ENCODE peak calls at places on chromosome 12, in nine cellular contexts. One of them, this sample, is unnamed.

GRCh38 chr12:21831671-21832357 is 57.3 kb upstream of the KCNJ8 start:
- DNase-seq in fibroblast of the aortic adventitia: peak
- DNase-seq in heart right ventricle: peak
- DNase-seq in colonic mucosa: no peak
- DNase-seq in GM12865: no peak
- DNase-seq in AG09319: no peak
- DNase-seq in fibroblast of pulmonary artery: peak
- DNase-seq in psoas muscle: peak
- DNase-seq in body of pancreas: peak
- DNase-seq in this sample: no peak

GRCh38 chr12:43957732-43958131 is 121.9 kb downstream of the TMEM117 start:
- DNase-seq in AG09319: peak
- DNase-seq in fibroblast of the aortic adventitia: peak
- DNase-seq in colonic mucosa: no peak
- DNase-seq in fibroblast of pulmonary artery: peak
- DNase-seq in heart right ventricle: peak
- DNase-seq in GM12865: peak
- DNase-seq in psoas muscle: no peak
- DNase-seq in body of pancreas: peak
- DNase-seq in this sample: peak

GRCh38 chr12:19222566-19222965 is 93.0 kb downstream of the PLEKHA5 start:
- DNase-seq in colonic mucosa: no peak
- DNase-seq in body of pancreas: no peak
- DNase-seq in fibroblast of pulmonary artery: no peak
- DNase-seq in psoas muscle: no peak
- DNase-seq in fibroblast of the aortic adventitia: no peak
- DNase-seq in GM12865: no peak
- DNase-seq in AG09319: no peak
- DNase-seq in heart right ventricle: no peak
- DNase-seq in this sample: no peak

GRCh38 chr12:78271546-78271945 is 440.9 kb downstream of the NAV3 start:
- DNase-seq in fibroblast of the aortic adventitia: peak
- DNase-seq in body of pancreas: no peak
- DNase-seq in fibroblast of pulmonary artery: peak
- DNase-seq in psoas muscle: no peak
- DNase-seq in GM12865: no peak
- DNase-seq in AG09319: no peak
- DNase-seq in heart right ventricle: no peak
- DNase-seq in colonic mucosa: no peak
- DNase-seq in this sample: no peak

GRCh38 chr12:47858511-47859266 is 39.0 kb upstream of the HDAC7 start:
- DNase-seq in heart right ventricle: no peak
- DNase-seq in fibroblast of pulmonary artery: no peak
- DNase-seq in psoas muscle: no peak
- DNase-seq in AG09319: no peak
- DNase-seq in colonic mucosa: no peak
- DNase-seq in body of pancreas: no peak
- DNase-seq in fibroblast of the aortic adventitia: no peak
- DNase-seq in GM12865: no peak
- DNase-seq in this sample: no peak

GRCh38 chr12:13945236-13945635 is 36.2 kb downstream of the GRIN2B start:
- DNase-seq in psoas muscle: no peak
- DNase-seq in AG09319: no peak
- DNase-seq in heart right ventricle: no peak
- DNase-seq in fibroblast of pulmonary artery: no peak
- DNase-seq in body of pancreas: no peak
- DNase-seq in fibroblast of the aortic adventitia: no peak
- DNase-seq in colonic mucosa: no peak
- DNase-seq in GM12865: no peak
- DNase-seq in this sample: no peak

GRCh38 chr12:87756721-87757120 is 272.5 kb downstream of the C12orf50 start:
- DNase-seq in fibroblast of pulmonary artery: peak
- DNase-seq in AG09319: no peak
- DNase-seq in body of pancreas: no peak
- DNase-seq in colonic mucosa: no peak
- DNase-seq in fibroblast of the aortic adventitia: no peak
- DNase-seq in psoas muscle: no peak
- DNase-seq in heart right ventricle: no peak
- DNase-seq in GM12865: no peak
- DNase-seq in this sample: no peak

GRCh38 chr12:17928708-17929366 is 161.2 kb downstream of the RERGL start:
- DNase-seq in fibroblast of pulmonary artery: peak
- DNase-seq in fibroblast of the aortic adventitia: peak
- DNase-seq in body of pancreas: no peak
- DNase-seq in heart right ventricle: no peak
- DNase-seq in AG09319: no peak
- DNase-seq in psoas muscle: no peak
- DNase-seq in GM12865: no peak
- DNase-seq in colonic mucosa: no peak
- DNase-seq in this sample: no peak

GRCh38 chr12:76455582-76456345 is 103.8 kb downstream of the OSBPL8 start:
- DNase-seq in heart right ventricle: no peak
- DNase-seq in colonic mucosa: no peak
- DNase-seq in psoas muscle: no peak
- DNase-seq in AG09319: peak
- DNase-seq in GM12865: peak
- DNase-seq in fibroblast of the aortic adventitia: peak
- DNase-seq in fibroblast of pulmonary artery: peak
- DNase-seq in body of pancreas: peak
- DNase-seq in this sample: peak

GRCh38 chr12:72134934-72135333 is 137.2 kb upstream of the TRHDE start:
- DNase-seq in heart right ventricle: no peak
- DNase-seq in fibroblast of pulmonary artery: no peak
- DNase-seq in psoas muscle: no peak
- DNase-seq in GM12865: no peak
- DNase-seq in fibroblast of the aortic adventitia: no peak
- DNase-seq in body of pancreas: no peak
- DNase-seq in colonic mucosa: no peak
- DNase-seq in AG09319: no peak
- DNase-seq in this sample: no peak

GRCh38 chr12:47164730-47165439 is 85.1 kb upstream of the AMIGO2 start:
- DNase-seq in psoas muscle: no peak
- DNase-seq in GM12865: no peak
- DNase-seq in heart right ventricle: no peak
- DNase-seq in AG09319: peak
- DNase-seq in fibroblast of pulmonary artery: peak
- DNase-seq in colonic mucosa: no peak
- DNase-seq in body of pancreas: no peak
- DNase-seq in fibroblast of the aortic adventitia: peak
- DNase-seq in this sample: no peak

GRCh38 chr12:388547-389137 is 478 bp downstream of the KDM5A start:
- DNase-seq in fibroblast of the aortic adventitia: peak
- DNase-seq in body of pancreas: peak
- DNase-seq in GM12865: peak
- DNase-seq in heart right ventricle: no peak
- DNase-seq in fibroblast of pulmonary artery: peak
- DNase-seq in colonic mucosa: peak
- DNase-seq in psoas muscle: peak
- DNase-seq in AG09319: no peak
- DNase-seq in this sample: peak

GRCh38 chr12:125093681-125094025 is 28.4 kb downstream of the AACS start:
- DNase-seq in colonic mucosa: no peak
- DNase-seq in psoas muscle: no peak
- DNase-seq in fibroblast of pulmonary artery: no peak
- DNase-seq in fibroblast of the aortic adventitia: no peak
- DNase-seq in GM12865: no peak
- DNase-seq in AG09319: no peak
- DNase-seq in body of pancreas: no peak
- DNase-seq in heart right ventricle: no peak
- DNase-seq in this sample: no peak

GRCh38 chr12:54701940-54702592 is 53.9 kb upstream of the DCD start:
- DNase-seq in AG09319: peak
- DNase-seq in body of pancreas: peak
- DNase-seq in heart right ventricle: no peak
- DNase-seq in psoas muscle: no peak
- DNase-seq in fibroblast of pulmonary artery: peak
- DNase-seq in fibroblast of the aortic adventitia: peak
- DNase-seq in colonic mucosa: no peak
- DNase-seq in GM12865: peak
- DNase-seq in this sample: peak

GRCh38 chr12:77337327-77337726 is 272.0 kb upstream of the E2F7 start:
- DNase-seq in psoas muscle: no peak
- DNase-seq in heart right ventricle: no peak
- DNase-seq in fibroblast of the aortic adventitia: no peak
- DNase-seq in GM12865: no peak
- DNase-seq in fibroblast of pulmonary artery: no peak
- DNase-seq in colonic mucosa: no peak
- DNase-seq in AG09319: no peak
- DNase-seq in body of pancreas: no peak
- DNase-seq in this sample: no peak

GRCh38 chr12:42608196-42608825 is 18.8 kb upstream of the PRICKLE1 start:
- DNase-seq in heart right ventricle: no peak
- DNase-seq in fibroblast of the aortic adventitia: no peak
- DNase-seq in psoas muscle: no peak
- DNase-seq in GM12865: no peak
- DNase-seq in colonic mucosa: no peak
- DNase-seq in body of pancreas: no peak
- DNase-seq in fibroblast of pulmonary artery: no peak
- DNase-seq in AG09319: no peak
- DNase-seq in this sample: no peak

GRCh38 chr12:113933201-113933786 is 32.8 kb downstream of the RBM19 start:
- DNase-seq in psoas muscle: peak
- DNase-seq in fibroblast of pulmonary artery: peak
- DNase-seq in fibroblast of the aortic adventitia: peak
- DNase-seq in colonic mucosa: no peak
- DNase-seq in heart right ventricle: no peak
- DNase-seq in AG09319: peak
- DNase-seq in GM12865: no peak
- DNase-seq in body of pancreas: no peak
- DNase-seq in this sample: no peak

GRCh38 chr12:115632323-115632722 is 645.2 kb downstream of the MED13L start:
- DNase-seq in body of pancreas: no peak
- DNase-seq in GM12865: peak
- DNase-seq in AG09319: no peak
- DNase-seq in heart right ventricle: no peak
- DNase-seq in fibroblast of the aortic adventitia: peak
- DNase-seq in colonic mucosa: no peak
- DNase-seq in psoas muscle: no peak
- DNase-seq in fibroblast of pulmonary artery: peak
- DNase-seq in this sample: no peak

DNA sequence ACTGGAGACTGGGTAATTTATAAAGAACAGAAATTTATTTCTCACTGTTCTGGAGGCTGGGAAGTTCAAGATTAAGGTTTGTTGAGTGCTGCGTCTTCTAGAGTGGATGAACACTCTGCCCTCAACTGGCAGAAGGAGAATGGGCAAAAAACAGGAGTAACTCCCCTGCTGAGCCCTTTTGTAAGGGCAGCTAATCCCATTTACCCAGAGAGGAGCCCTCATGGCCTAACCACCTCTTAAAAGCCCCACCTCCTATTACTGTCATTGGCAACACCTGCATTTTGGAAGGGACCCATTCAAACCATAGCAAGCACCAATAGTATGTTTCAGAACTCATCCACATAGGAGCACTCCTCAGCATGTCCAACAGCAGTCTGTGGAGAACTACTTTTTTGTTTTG is 47.4 kb downstream of the BORCS5 start:
- DNase-seq in AG09319: no peak
- DNase-seq in GM12865: no peak
- DNase-seq in fibroblast of the aortic adventitia: no peak
- DNase-seq in fibroblast of pulmonary artery: no peak
- DNase-seq in psoas muscle: no peak
- DNase-seq in heart right ventricle: no peak
- DNase-seq in body of pancreas: no peak
- DNase-seq in colonic mucosa: no peak
- DNase-seq in this sample: no peak
- TF ChIP-seq CTCF in AG09319: no peak
- TF ChIP-seq CTCF in GM12865: no peak
- TF ChIP-seq CTCF in fibroblast of the aortic adventitia: no peak
- TF ChIP-seq CTCF in fibroblast of pulmonary artery: no peak
- TF ChIP-seq CTCF in psoas muscle: no peak
- TF ChIP-seq CTCF in heart right ventricle: no peak
- TF ChIP-seq CTCF in body of pancreas: no peak
- TF ChIP-seq CTCF in colonic mucosa: no peak
- TF ChIP-seq CTCF in this sample: no peak

GRCh38 chr12:121233628-121234020 is 23.7 kb downstream of the P2RX4 start:
- DNase-seq in GM12865: no peak
- DNase-seq in colonic mucosa: no peak
- DNase-seq in AG09319: no peak
- DNase-seq in heart right ventricle: no peak
- DNase-seq in psoas muscle: no peak
- DNase-seq in fibroblast of pulmonary artery: no peak
- DNase-seq in fibroblast of the aortic adventitia: no peak
- DNase-seq in body of pancreas: no peak
- DNase-seq in this sample: no peak
- TF ChIP-seq CTCF in GM12865: no peak
- TF ChIP-seq CTCF in colonic mucosa: no peak
- TF ChIP-seq CTCF in AG09319: no peak
- TF ChIP-seq CTCF in heart right ventricle: no peak
- TF ChIP-seq CTCF in psoas muscle: no peak
- TF ChIP-seq CTCF in fibroblast of pulmonary artery: no peak
- TF ChIP-seq CTCF in fibroblast of the aortic adventitia: no peak
- TF ChIP-seq CTCF in body of pancreas: no peak
- TF ChIP-seq CTCF in this sample: no peak

DNA sequence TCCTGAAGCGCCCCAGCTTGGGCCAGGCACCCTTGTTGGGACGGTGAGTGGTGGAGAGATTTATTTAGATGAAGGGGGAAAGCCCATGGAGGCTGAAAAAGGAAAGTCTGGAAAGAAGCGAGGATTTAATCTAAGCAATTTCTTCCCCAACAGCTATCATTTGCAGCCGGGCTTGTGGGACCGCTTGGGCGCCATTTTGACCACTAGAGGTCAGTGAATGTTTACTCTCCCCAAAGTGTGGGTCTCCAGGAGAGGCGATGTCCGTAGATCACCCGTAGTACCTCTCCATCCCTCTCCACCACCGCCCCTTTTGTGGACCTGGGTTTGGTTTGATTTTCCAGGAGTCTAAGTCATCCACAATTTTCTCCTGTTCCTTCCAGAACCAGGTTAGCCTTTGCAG is 91.2 kb upstream of the PARP11 start:
- DNase-seq in fibroblast of the aortic adventitia: no peak
- DNase-seq in psoas muscle: no peak
- DNase-seq in colonic mucosa: no peak
- DNase-seq in fibroblast of pulmonary artery: no peak
- DNase-seq in heart right ventricle: peak
- DNase-seq in GM12865: peak
- DNase-seq in AG09319: no peak
- DNase-seq in body of pancreas: peak
- DNase-seq in this sample: peak
- TF ChIP-seq CTCF in fibroblast of the aortic adventitia: peak
- TF ChIP-seq CTCF in psoas muscle: no peak
- TF ChIP-seq CTCF in colonic mucosa: no peak
- TF ChIP-seq CTCF in fibroblast of pulmonary artery: peak
- TF ChIP-seq CTCF in heart right ventricle: peak
- TF ChIP-seq CTCF in GM12865: peak
- TF ChIP-seq CTCF in AG09319: peak
- TF ChIP-seq CTCF in body of pancreas: peak
- TF ChIP-seq CTCF in this sample: no peak

DNA sequence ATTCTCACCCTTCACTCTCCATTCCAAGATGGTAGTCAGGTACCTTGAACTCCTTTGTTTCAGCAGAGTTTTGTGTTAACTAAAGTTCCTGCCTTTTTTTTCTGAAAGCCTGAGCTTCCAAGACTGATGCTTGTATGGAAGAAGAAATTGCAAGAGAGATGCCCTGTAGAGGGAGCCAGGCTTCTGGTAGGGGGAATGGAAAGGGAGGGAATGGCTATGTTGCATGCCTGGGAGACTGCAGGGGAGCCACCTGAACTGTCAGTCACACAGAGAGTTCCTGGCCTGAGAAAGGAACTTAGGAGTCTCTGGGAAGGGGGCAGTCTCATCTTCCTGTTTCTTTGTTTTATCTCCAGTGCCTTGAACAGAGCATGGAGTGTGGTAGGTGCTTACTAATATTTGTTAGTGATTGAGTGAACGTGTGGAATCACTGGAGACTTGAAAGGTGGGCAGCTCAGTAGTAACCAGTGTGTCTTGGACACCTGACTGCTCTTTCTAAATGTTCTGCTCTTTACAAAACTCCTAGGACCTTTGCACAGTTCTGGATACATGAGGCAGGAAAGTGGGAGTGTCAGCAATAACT is 132.2 kb downstream of the ANO4 start:
- DNase-seq in GM12865: peak
- DNase-seq in fibroblast of the aortic adventitia: peak
- DNase-seq in fibroblast of pulmonary artery: peak
- DNase-seq in colonic mucosa: peak
- DNase-seq in AG09319: no peak
- DNase-seq in heart right ventricle: no peak
- DNase-seq in body of pancreas: peak
- DNase-seq in psoas muscle: no peak
- DNase-seq in this sample: no peak
- TF ChIP-seq CTCF in GM12865: no peak
- TF ChIP-seq CTCF in fibroblast of the aortic adventitia: peak
- TF ChIP-seq CTCF in fibroblast of pulmonary artery: peak
- TF ChIP-seq CTCF in colonic mucosa: peak
- TF ChIP-seq CTCF in AG09319: peak
- TF ChIP-seq CTCF in heart right ventricle: no peak
- TF ChIP-seq CTCF in body of pancreas: peak
- TF ChIP-seq CTCF in psoas muscle: no peak
- TF ChIP-seq CTCF in this sample: no peak